ENCODE peak calls at places on chromosomes 4 and X, in four cellular contexts. W is GM23248, Y is substantia nigra, N is breast epithelium. G is an unnamed sample.

GRCh38 chr4:111890412-111890811 is 254.8 kb upstream of the FAM241A start:
- DNase-seq in W (no peak), Y (no peak), N (no peak), G (no peak)

GRCh38 chrX:130186645-130187044 is 14.9 kb downstream of the RAB33A start:
- DNase-seq in W (no peak), Y (no peak), N (no peak), G (no peak)

GRCh38 chr4:176499518-176499917 is 179.8 kb downstream of the SPCS3 start:
- DNase-seq in W (peak), Y (no peak), N (no peak), G (no peak)

GRCh38 chrX:110758781-110759180 is 36.8 kb downstream of the CHRDL1 start:
- DNase-seq in W (no peak), Y (no peak), N (no peak), G (no peak)

GRCh38 chr4:170198742-170199141 is 109.0 kb upstream of the AADAT start:
- DNase-seq in W (peak), Y (no peak), N (no peak), G (no peak)

GRCh38 chr4:10006236-10006603 is 15.1 kb downstream of the SLC2A9 start:
- DNase-seq in W (peak), Y (no peak), N (peak), G (no peak)

GRCh38 chr4:118762146-118762545 is 73.8 kb downstream of the SEC24D start:
- DNase-seq in W (no peak), Y (no peak), N (no peak), G (no peak)

GRCh38 chr4:107017681-107018321 is 18.3 kb downstream of the DKK2 start:
- DNase-seq in W (peak), Y (no peak), N (no peak), G (no peak)

GRCh38 chr4:128358231-128358902 is 70.8 kb upstream of the PGRMC2 start:
- DNase-seq in W (peak), Y (no peak), N (no peak), G (no peak)

GRCh38 chr4:85051526-85051925 is 85.0 kb upstream of the WDFY3 start:
- DNase-seq in W (no peak), Y (no peak), N (no peak), G (no peak)

GRCh38 chrX:103685396-103685795 is 1.1 kb downstream of the MORF4L2 start:
- DNase-seq in W (peak), Y (no peak), N (no peak), G (no peak)

GRCh38 chr4:165096776-165097175 is 15.9 kb downstream of the TMEM192 start:
- DNase-seq in W (peak), Y (no peak), N (no peak), G (no peak)

GRCh38 chr4:94976371-94977011 is 218.7 kb downstream of the BMPR1B start:
- DNase-seq in W (peak), Y (no peak), N (no peak), G (no peak)

GRCh38 chrX:30283456-30284200 is 25.6 kb downstream of the NR0B1 start:
- DNase-seq in W (peak), Y (no peak), N (no peak), G (no peak)

GRCh38 chr4:46392421-46392820 is 2.5 kb upstream of the GABRA2 start:
- DNase-seq in W (no peak), Y (no peak), N (no peak), G (no peak)

GRCh38 chr4:138451264-138451663 is 209.1 kb upstream of the SLC7A11 start:
- DNase-seq in W (no peak), Y (no peak), N (no peak), G (no peak)

GRCh38 chr4:86108152-86108551 is 251.7 kb downstream of the MAPK10 start:
- DNase-seq in W (peak), Y (no peak), N (no peak), G (no peak)

GRCh38 chrX:21412029-21412428 is 37.8 kb downstream of the CNKSR2 start:
- DNase-seq in W (peak), Y (no peak), N (no peak), G (no peak)

GRCh38 chrX:70979136-70979762 is 48.4 kb upstream of the SLC7A3 start:
- DNase-seq in W (peak), Y (no peak), N (no peak), G (no peak)

GRCh38 chr4:153844144-153844543 is 55.3 kb upstream of the SFRP2 start:
- DNase-seq in W (no peak), Y (no peak), N (no peak), G (no peak)

GRCh38 chr4:61838072-61838471 is 637.9 kb downstream of the ADGRL3 start:
- DNase-seq in W (no peak), Y (no peak), N (no peak), G (no peak)

GRCh38 chrX:137929951-137930350 is 364.0 kb downstream of the ZIC3 start:
- DNase-seq in W (no peak), Y (no peak), N (no peak), G (no peak)

GRCh38 chr4:134024251-134024650 is 177.3 kb downstream of the PABPC4L start:
- DNase-seq in W (peak), Y (no peak), N (no peak), G (no peak)

GRCh38 chrX:14673764-14674163 is 144.4 kb downstream of the GLRA2 start:
- DNase-seq in W (peak), Y (no peak), N (no peak), G (no peak)

GRCh38 chr4:145531193-145531592 is 49.5 kb downstream of the SMAD1 start:
- DNase-seq in W (no peak), Y (no peak), N (no peak), G (peak)

GRCh38 chr4:158172558-158173258 is at the start of gene GASK1B:
- DNase-seq in W (peak), Y (peak), N (no peak), G (no peak)

GRCh38 chr4:6239486-6239885 is 30.2 kb upstream of the WFS1 start:
- DNase-seq in W (no peak), Y (no peak), N (no peak), G (peak)

GRCh38 chrX:19677121-19677520 is 161.8 kb upstream of the MAP3K15 start:
- DNase-seq in W (no peak), Y (no peak), N (no peak), G (no peak)

GRCh38 chrX:19682712-19683331 is 167.5 kb upstream of the MAP3K15 start:
- DNase-seq in W (peak), Y (peak), N (peak), G (peak)

GRCh38 chrX:19679787-19680186 is 164.5 kb upstream of the MAP3K15 start:
- DNase-seq in W (no peak), Y (no peak), N (no peak), G (no peak)

GRCh38 chrX:19680580-19680979 is 165.3 kb upstream of the MAP3K15 start:
- DNase-seq in W (no peak), Y (no peak), N (no peak), G (no peak)

GRCh38 chrX:19678941-19679340 is 163.6 kb upstream of the MAP3K15 start:
- DNase-seq in W (no peak), Y (no peak), N (no peak), G (no peak)
- H3K27ac ChIP-seq in W (no peak), Y (no peak), N (no peak), G (no peak)

GRCh38 chr4:1868912-1869311 is 2.3 kb upstream of the NSD2 start:
- DNase-seq in W (no peak), Y (no peak), N (no peak), G (no peak)
- H3K27ac ChIP-seq in W (no peak), Y (no peak), N (no peak), G (no peak)

DNA sequence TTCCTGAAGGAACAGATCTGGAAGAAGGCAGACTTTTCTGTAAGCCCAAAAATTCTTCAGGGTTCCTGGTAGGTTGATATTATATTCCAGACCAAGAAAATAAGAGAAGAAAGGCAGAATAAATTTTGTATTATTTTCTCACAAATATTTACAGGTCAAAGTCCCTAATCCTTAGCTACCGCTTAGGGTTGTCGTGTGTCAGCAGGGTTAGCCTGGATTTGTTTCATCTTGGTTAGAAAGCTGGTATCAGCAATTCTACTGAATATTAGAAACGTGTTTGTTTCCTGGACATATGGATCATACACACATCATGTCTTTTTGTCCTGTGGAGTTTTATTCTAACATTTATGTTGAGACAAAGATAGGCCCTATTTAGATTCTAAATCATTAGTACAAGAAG is 232.9 kb upstream of the CXXC4 start:
- DNase-seq in W (no peak), Y (no peak), N (no peak), G (no peak)
- H3K27ac ChIP-seq in W (no peak), Y (no peak), N (no peak), G (no peak)

DNA sequence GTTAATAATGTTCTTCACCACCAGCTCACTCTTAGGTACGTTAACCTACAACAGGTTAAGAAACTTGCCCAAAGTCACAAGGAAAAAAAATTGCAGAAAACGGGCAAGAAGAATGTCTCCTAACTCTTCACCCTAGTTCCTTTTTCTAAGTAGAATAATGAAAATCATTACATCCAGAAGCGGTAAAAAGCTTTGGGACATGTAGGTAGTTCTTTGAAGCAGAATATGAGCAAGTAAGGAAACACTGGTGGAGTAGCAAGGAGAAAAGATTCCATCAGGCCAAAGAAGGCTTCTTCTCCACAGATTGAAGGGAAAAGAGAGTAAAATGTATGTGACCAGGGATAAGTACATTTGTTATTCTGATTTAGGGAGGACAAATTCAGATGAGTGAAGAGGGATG is 4.1 kb downstream of the CAMK2D start:
- DNase-seq in W (no peak), Y (no peak), N (no peak), G (no peak)
- H3K27ac ChIP-seq in W (peak), Y (no peak), N (no peak), G (no peak)

GRCh38 chr4:3108211-3108610 is 33.7 kb downstream of the HTT start:
- DNase-seq in W (peak), Y (no peak), N (no peak), G (no peak)

GRCh38 chr4:3114377-3114776 is 39.9 kb downstream of the HTT start:
- DNase-seq in W (peak), Y (no peak), N (no peak), G (no peak)

GRCh38 chr4:3112979-3113469 is 38.5 kb downstream of the HTT start:
- DNase-seq in W (peak), Y (no peak), N (no peak), G (no peak)

GRCh38 chr4:3112241-3112978 is 37.9 kb downstream of the HTT start:
- DNase-seq in W (no peak), Y (no peak), N (no peak), G (no peak)

DNA sequence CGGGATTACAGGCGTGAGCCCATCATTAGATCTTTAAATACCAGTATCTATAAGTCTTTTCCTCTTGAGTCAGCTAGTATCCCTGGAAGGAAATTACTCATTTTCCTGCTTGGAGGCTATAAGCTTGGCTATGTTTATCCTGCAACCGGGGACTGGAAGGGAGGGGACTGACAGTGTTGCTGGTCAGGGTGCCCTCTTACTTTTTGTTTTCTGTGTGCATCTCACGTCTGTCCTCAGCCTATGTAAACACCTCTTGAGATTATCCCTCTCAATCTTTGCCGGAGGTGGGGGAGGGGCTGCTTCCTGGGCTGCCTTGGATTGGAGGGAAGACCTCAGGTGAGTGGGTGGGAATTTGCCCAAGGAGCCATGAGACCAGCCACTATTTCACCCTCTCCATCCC is 37.0 kb downstream of the HTT start:
- DNase-seq in W (peak), Y (no peak), N (peak), G (no peak)
- H3K27ac ChIP-seq in W (no peak), Y (no peak), N (peak), G (no peak)

DNA sequence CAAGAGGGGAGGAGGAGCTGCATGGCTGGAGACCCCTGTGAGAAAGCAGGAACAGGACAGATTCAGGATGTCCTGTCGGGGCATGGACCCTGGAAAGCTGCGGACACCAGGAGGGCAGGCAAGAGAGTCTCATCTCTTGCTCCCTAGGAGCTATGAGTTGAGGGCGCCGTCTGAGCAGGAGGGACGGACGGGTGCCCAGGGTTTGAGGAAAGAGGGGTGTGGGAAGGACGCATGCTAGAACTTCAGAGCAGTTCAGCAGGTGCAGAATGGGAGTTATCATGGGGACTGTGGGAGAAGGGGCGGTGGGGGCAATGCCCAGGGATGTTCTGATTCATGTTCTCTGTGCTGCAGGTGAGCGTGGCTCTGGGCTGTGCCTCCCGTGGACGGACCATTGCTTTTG is 24.8 kb downstream of the TKTL1 start:
- DNase-seq in W (no peak), Y (no peak), N (no peak), G (no peak)
- H3K27ac ChIP-seq in W (no peak), Y (no peak), N (no peak), G (no peak)

GRCh38 chr4:156931267-156931666 is 40.3 kb downstream of the PDGFC start:
- DNase-seq in W (peak), Y (no peak), N (peak), G (no peak)
- H3K27ac ChIP-seq in W (peak), Y (no peak), N (no peak), G (no peak)